ENCODE peak calls at places on chromosomes 2 and 18, in four cellular contexts. M is CD8-positive, alpha-beta T cell; D is HTR-8/SVneo; K is activated CD8-positive, alpha-beta T cell treated with anti-CD3 and anti-CD28 coated beads for 36 hours. G is an unnamed sample.

GRCh38 chr2:190535586-190535985 is 1.1 kb upstream of the NEMP2 start:
- DNase-seq in M (no peak), D (no peak), K (no peak), G (no peak)

GRCh38 chr18:78758496-78758895 is 221.1 kb upstream of the SALL3 start:
- DNase-seq in M (no peak), D (no peak), K (no peak), G (no peak)

GRCh38 chr2:8984855-8985254 is 18.6 kb downstream of the MBOAT2 start:
- DNase-seq in M (no peak), D (no peak), K (no peak), G (no peak)

GRCh38 chr2:226994775-226995174 is 158.9 kb downstream of the RHBDD1 start:
- DNase-seq in M (no peak), D (no peak), K (no peak), G (peak)

GRCh38 chr2:113105047-113105446 is 22.4 kb upstream of the IL1RN start:
- DNase-seq in M (no peak), D (no peak), K (peak), G (no peak)

GRCh38 chr18:11872479-11873136 is 21.4 kb downstream of the CHMP1B start:
- DNase-seq in M (no peak), D (peak), K (peak), G (peak)

GRCh38 chr18:52408800-52409302 is 68.9 kb downstream of the DCC start:
- DNase-seq in M (no peak), D (no peak), K (no peak), G (no peak)

GRCh38 chr2:14615701-14616100 is 16.8 kb upstream of the LRATD1 start:
- DNase-seq in M (no peak), D (no peak), K (no peak), G (no peak)

GRCh38 chr18:80176334-80177080 is 67.4 kb downstream of the ADNP2 start:
- DNase-seq in M (no peak), D (no peak), K (no peak), G (no peak)

GRCh38 chr2:20304411-20304810 is 46.2 kb downstream of the PUM2 start:
- DNase-seq in M (no peak), D (peak), K (no peak), G (no peak)

G was measured in HCT116.